ENCODE peak calls at places on chromosomes 11 and 22, in seven cellular contexts. K is DMS 273 treated with DMSO at 0.1 percent for 48 hours, N is hepatocyte, D is dermis blood vessel endothelial cell, L is NCI-H1105 treated with DMSO at 0.1 percent for 48 hours, O is thoracic aorta, Y is A549. J is an unnamed sample.

GRCh38 chr22:42062506-42063190 is 8.0 kb downstream of the NAGA start:
- DNase-seq in K (no peak), N (no peak), D (no peak), L (no peak), O (no peak), Y (no peak), J (no peak)

GRCh38 chr11:77126861-77127673 is 979 bp upstream of the MYO7A start:
- DNase-seq in K (no peak), N (peak), D (peak), L (peak), O (no peak), Y (peak), J (peak)

GRCh38 chr22:37431366-37431765 is 4.1 kb upstream of the ELFN2 start:
- DNase-seq in K (no peak), N (no peak), D (peak), L (no peak), O (no peak), Y (no peak), J (no peak)

GRCh38 chr22:49825944-49826602 is 1.6 kb downstream of the BRD1 start:
- DNase-seq in K (no peak), N (peak), D (peak), L (no peak), O (no peak), Y (no peak), J (no peak)

GRCh38 chr11:66262696-66263095 is 5.7 kb upstream of the RAB1B start:
- DNase-seq in K (no peak), N (no peak), D (no peak), L (no peak), O (no peak), Y (no peak), J (no peak)

GRCh38 chr11:91209751-91210150 is 986.9 kb upstream of the CHORDC1 start:
- DNase-seq in K (no peak), N (no peak), D (no peak), L (no peak), O (no peak), Y (no peak), J (no peak)

GRCh38 chr22:17470880-17471500 is 92.3 kb upstream of the SLC25A18 start:
- DNase-seq in K (no peak), N (no peak), D (no peak), L (no peak), O (no peak), Y (no peak), J (no peak)

GRCh38 chr11:7019500-7020182 is 505 bp downstream of the ZNF214 start:
- DNase-seq in K (no peak), N (peak), D (no peak), L (no peak), O (no peak), Y (no peak), J (peak)

GRCh38 chr11:8258771-8259170 is 4.9 kb downstream of the LMO1 start:
- DNase-seq in K (no peak), N (no peak), D (no peak), L (no peak), O (no peak), Y (no peak), J (no peak)

GRCh38 chr11:85595285-85595884 is 31.8 kb downstream of the DLG2 start:
- DNase-seq in K (no peak), N (peak), D (peak), L (peak), O (no peak), Y (peak), J (peak)

GRCh38 chr11:112229746-112230433 is 3.7 kb downstream of the PTS start:
- DNase-seq in K (no peak), N (no peak), D (no peak), L (no peak), O (no peak), Y (no peak), J (no peak)

GRCh38 chr22:37344735-37345462 is 62.6 kb downstream of the CYTH4 start:
- DNase-seq in K (no peak), N (no peak), D (no peak), L (no peak), O (no peak), Y (no peak), J (no peak)

GRCh38 chr11:88480217-88480616 is 142.7 kb upstream of the CTSC start:
- DNase-seq in K (no peak), N (no peak), D (peak), L (no peak), O (no peak), Y (no peak), J (no peak)

GRCh38 chr11:44973634-44974401 is 23.1 kb upstream of the TP53I11 start:
- DNase-seq in K (no peak), N (no peak), D (no peak), L (no peak), O (no peak), Y (no peak), J (no peak)